ENCODE peak calls at places on chromosomes 11 and 22, in eight cellular contexts. I is fibroblast of the conjunctiva; G is mesothelial cell of epicardium; U is cardiac muscle cell; Z is neural progenitor cell; A is activated naive CD8-positive, alpha-beta T cell treated with anti-CD3 and anti-CD28 coated beads, Interleukin-2, amount 50 U/mL, for 24 hours; F is iris pigment epithelial cell; C is COR-L47. O is an unnamed sample.

GRCh38 chr22:48417143-48418070 is 1410.3 kb downstream of the BRD1 start:
- DNase-seq in I (no peak), G (no peak), U (peak; percentile 0), Z (no peak), A (no peak), F (no peak), C (no peak), O (no peak)

GRCh38 chr22:30210235-30210831 is 36.2 kb downstream of the LIF start:
- DNase-seq in I (no peak), G (no peak), U (no peak), Z (peak; percentile 29), A (no peak), F (peak; percentile 85), C (no peak), O (no peak)

GRCh38 chr11:11998091-11998781 is 10.2 kb downstream of the DKK3 start:
- DNase-seq in I (peak; percentile 75), G (no peak), U (no peak), Z (no peak), A (no peak), F (peak; percentile 95), C (no peak), O (peak; percentile 86)

GRCh38 chr11:134228625-134229024 is 4.2 kb downstream of the VPS26B start:
- DNase-seq in I (no peak), G (no peak), U (no peak), Z (no peak), A (peak; percentile 34), F (no peak), C (no peak), O (no peak)

GRCh38 chr11:15969701-15970329 is 386.5 kb downstream of the SOX6 start:
- DNase-seq in I (peak; percentile 59), G (no peak), U (no peak), Z (no peak), A (no peak), F (peak; percentile 88), C (no peak), O (peak; percentile 9)

GRCh38 chr22:40220316-40221054 is 42.8 kb downstream of the TNRC6B start:
- DNase-seq in I (no peak), G (no peak), U (no peak), Z (no peak), A (no peak), F (no peak), C (no peak), O (peak; percentile 68)

GRCh38 chr11:88538088-88538487 is 200.6 kb upstream of the CTSC start:
- DNase-seq in I (no peak), G (no peak), U (no peak), Z (no peak), A (no peak), F (peak; percentile 67), C (no peak), O (peak; percentile 42)

GRCh38 chr11:79400717-79401330 is 40.0 kb downstream of the TENM4 start:
- DNase-seq in I (peak; percentile 21), G (no peak), U (peak; percentile 60), Z (peak; percentile 65), A (peak; percentile 18), F (peak; percentile 34), C (no peak), O (no peak)

GRCh38 chr11:36066891-36067290 is 123.0 kb downstream of the LDLRAD3 start:
- DNase-seq in I (no peak), G (no peak), U (no peak), Z (no peak), A (no peak), F (no peak), C (no peak), O (no peak)

GRCh38 chr11:130609121-130610035 is 160.9 kb downstream of the ADAMTS15 start:
- DNase-seq in I (peak; percentile 79), G (no peak), U (no peak), Z (no peak), A (no peak), F (peak; percentile 77), C (no peak), O (no peak)

GRCh38 chr11:57379732-57380131 is 1.2 kb downstream of the PRG3 start:
- DNase-seq in I (no peak), G (no peak), U (peak; percentile 71), Z (peak; percentile 81), A (no peak), F (peak; percentile 33), C (no peak), O (peak; percentile 60)

GRCh38 chr22:50016988-50017700 is 4.6 kb upstream of the IL17REL start:
- DNase-seq in I (no peak), G (no peak), U (no peak), Z (peak; percentile 1), A (peak; percentile 92), F (no peak), C (no peak), O (no peak)

GRCh38 chr11:2796508-2797180 is 88.9 kb downstream of the CDKN1C start:
- DNase-seq in I (no peak), G (peak; percentile 12), U (no peak), Z (no peak), A (no peak), F (no peak), C (no peak), O (no peak)

GRCh38 chr11:28384418-28384817 is 276.2 kb downstream of the METTL15 start:
- DNase-seq in I (peak; percentile 70), G (no peak), U (no peak), Z (no peak), A (no peak), F (peak; percentile 99), C (no peak), O (no peak)

GRCh38 chr11:81036168-81036870 is 1595.5 kb upstream of the TENM4 start:
- DNase-seq in I (no peak), G (no peak), U (no peak), Z (no peak), A (no peak), F (no peak), C (no peak), O (no peak)

GRCh38 chr11:105046898-105047579 is 1.9 kb upstream of the CARD16 start:
- DNase-seq in I (peak; percentile 97), G (no peak), U (no peak), Z (no peak), A (no peak), F (peak; percentile 100), C (no peak), O (peak; percentile 98)

GRCh38 chr11:112267188-112267591 is 6.5 kb upstream of the PLET1 start:
- DNase-seq in I (no peak), G (no peak), U (peak; percentile 8), Z (no peak), A (no peak), F (no peak), C (no peak), O (no peak)

GRCh38 chr11:4436424-4436823 is 12.7 kb upstream of the OR52K2 start:
- DNase-seq in I (no peak), G (no peak), U (no peak), Z (no peak), A (no peak), F (no peak), C (no peak), O (no peak)